ENCODE peak calls at places on chromosomes 6 and 20, in four cellular contexts. Z is mesendoderm, G is trophoblast cell, A is IMR-90. R is an unnamed sample.

GRCh38 chr6:149264629-149265028 is 52.9 kb upstream of the TAB2 start:
- DNase-seq in Z (peak; percentile 46), G (no peak), A (no peak), R (no peak)

GRCh38 chr20:21156266-21156665 is 30.4 kb downstream of the KIZ start:
- DNase-seq in Z (peak; percentile 58), G (peak; percentile 86), A (peak; percentile 77), R (peak; percentile 77)

GRCh38 chr6:119536666-119537065 is 187.1 kb upstream of the MAN1A1 start:
- DNase-seq in Z (no peak), G (no peak), A (no peak), R (no peak)

GRCh38 chr6:327538-328183 is 35.4 kb downstream of the DUSP22 start:
- DNase-seq in Z (no peak), G (no peak), A (peak; percentile 35), R (no peak)

GRCh38 chr6:142570221-142570671 is 268.4 kb downstream of the ADGRG6 start:
- DNase-seq in Z (peak; percentile 75), G (peak; percentile 44), A (peak; percentile 52), R (peak; percentile 69)

GRCh38 chr20:42193119-42193518 is 574.9 kb upstream of the CHD6 start:
- DNase-seq in Z (no peak), G (no peak), A (no peak), R (no peak)

GRCh38 chr20:41367393-41367695 is 726 bp upstream of the EMILIN3 start:
- DNase-seq in Z (peak; percentile 23), G (no peak), A (no peak), R (no peak)

GRCh38 chr6:140623498-140623897 is 1249.0 kb upstream of the CITED2 start:
- DNase-seq in Z (no peak), G (no peak), A (peak; percentile 93), R (peak; percentile 28)

GRCh38 chr20:665276-665675 is 10.3 kb downstream of the SCRT2 start:
- DNase-seq in Z (no peak), G (no peak), A (no peak), R (no peak)

GRCh38 chr6:49541210-49541724 is 9.2 kb upstream of the C6orf141 start:
- DNase-seq in Z (peak; percentile 40), G (peak; percentile 89), A (peak; percentile 52), R (peak; percentile 90)

GRCh38 chr6:119628691-119629621 is 279.4 kb upstream of the MAN1A1 start:
- DNase-seq in Z (peak; percentile 70), G (no peak), A (no peak), R (no peak)

GRCh38 chr6:154974485-154975149 is 20.5 kb upstream of the TIAM2 start:
- DNase-seq in Z (no peak), G (no peak), A (no peak), R (no peak)

GRCh38 chr6:69957990-69958559 is 91.7 kb downstream of the COL19A1 start:
- DNase-seq in Z (no peak), G (no peak), A (peak; percentile 4), R (peak; percentile 43)

GRCh38 chr6:60867548-60867947 is 1418.5 kb downstream of the KHDRBS2 start:
- DNase-seq in Z (peak; percentile 27), G (no peak), A (no peak), R (no peak)

GRCh38 chr6:127266178-127266891 is at the start of gene RNF146:
- DNase-seq in Z (peak; percentile 96), G (peak; percentile 88), A (peak; percentile 83), R (peak; percentile 89)

GRCh38 chr20:34473262-34473883 is 42.8 kb upstream of the DYNLRB1 start:
- DNase-seq in Z (peak; percentile 69), G (peak; percentile 34), A (peak; percentile 66), R (peak; percentile 38)

GRCh38 chr20:50412069-50412468 is 98.1 kb upstream of the PTPN1 start:
- DNase-seq in Z (peak; percentile 46), G (peak; percentile 94), A (no peak), R (no peak)

GRCh38 chr6:75171581-75172360 is 34.1 kb downstream of the COL12A1 start:
- DNase-seq in Z (no peak), G (no peak), A (peak; percentile 18), R (no peak)

GRCh38 chr6:53986165-53986720 is 125.0 kb upstream of the MLIP start:
- DNase-seq in Z (peak; percentile 54), G (peak; percentile 73), A (peak; percentile 70), R (peak; percentile 72)

GRCh38 chr20:39853664-39854063 is 835.4 kb downstream of the MAFB start:
- DNase-seq in Z (peak; percentile 79), G (peak; percentile 48), A (peak; percentile 82), R (peak; percentile 59)

GRCh38 chr6:138482816-138483215 is 16.5 kb downstream of the NHSL1 start:
- DNase-seq in Z (no peak), G (no peak), A (no peak), R (no peak)

GRCh38 chr6:64074981-64075380 is 439.4 kb downstream of the PHF3 start:
- DNase-seq in Z (no peak), G (no peak), A (peak; percentile 19), R (peak; percentile 50)

GRCh38 chr20:57649617-57650015 is 29.4 kb upstream of the ZBP1 start:
- DNase-seq in Z (no peak), G (no peak), A (no peak), R (no peak)

GRCh38 chr6:56863366-56863765 is 91.5 kb upstream of the BEND6 start:
- DNase-seq in Z (no peak), G (peak; percentile 40), A (peak; percentile 89), R (peak; percentile 75)

GRCh38 chr6:147141690-147142308 is 62.4 kb upstream of the STXBP5 start:
- DNase-seq in Z (peak; percentile 24), G (no peak), A (peak; percentile 71), R (peak; percentile 45)

GRCh38 chr20:47071646-47072185 is 177.1 kb downstream of the EYA2 start:
- DNase-seq in Z (no peak), G (no peak), A (no peak), R (no peak)

GRCh38 chr6:73636048-73636447 is 17.7 kb downstream of the SLC17A5 start:
- DNase-seq in Z (no peak), G (no peak), A (no peak), R (no peak)

GRCh38 chr6:135522975-135523692 is 25.6 kb upstream of the AHI1 start:
- DNase-seq in Z (no peak), G (peak; percentile 89), A (peak; percentile 87), R (peak; percentile 88)

GRCh38 chr20:51906694-51907093 is 104.4 kb upstream of the SALL4 start:
- DNase-seq in Z (peak; percentile 62), G (no peak), A (no peak), R (no peak)

GRCh38 chr6:119067091-119067490 is 11.4 kb downstream of the FAM184A start:
- DNase-seq in Z (peak; percentile 74), G (no peak), A (no peak), R (no peak)

GRCh38 chr6:19413323-19413722 is 423.8 kb upstream of the ID4 start:
- DNase-seq in Z (no peak), G (no peak), A (peak; percentile 27), R (no peak)

GRCh38 chr20:4369798-4370124 is 351.9 kb upstream of the PRND start:
- DNase-seq in Z (no peak), G (no peak), A (no peak), R (no peak)

GRCh38 chr6:56734334-56734733 is 91.6 kb upstream of the DST start:
- DNase-seq in Z (no peak), G (no peak), A (no peak), R (no peak)

GRCh38 chr6:29797120-29797519 is 30.5 kb upstream of the HLA-G start:
- DNase-seq in Z (no peak), G (peak; percentile 90), A (peak; percentile 39), R (peak; percentile 22)

GRCh38 chr20:35632539-35633115 is 17.0 kb downstream of the SPAG4 start:
- DNase-seq in Z (no peak), G (no peak), A (no peak), R (no peak)
- H3K23ac ChIP-seq in Z (no peak overlapping the region), G (no peak overlapping the region), A (no peak overlapping the region), R (peak overlapping the region; percentile 23)

DNA sequence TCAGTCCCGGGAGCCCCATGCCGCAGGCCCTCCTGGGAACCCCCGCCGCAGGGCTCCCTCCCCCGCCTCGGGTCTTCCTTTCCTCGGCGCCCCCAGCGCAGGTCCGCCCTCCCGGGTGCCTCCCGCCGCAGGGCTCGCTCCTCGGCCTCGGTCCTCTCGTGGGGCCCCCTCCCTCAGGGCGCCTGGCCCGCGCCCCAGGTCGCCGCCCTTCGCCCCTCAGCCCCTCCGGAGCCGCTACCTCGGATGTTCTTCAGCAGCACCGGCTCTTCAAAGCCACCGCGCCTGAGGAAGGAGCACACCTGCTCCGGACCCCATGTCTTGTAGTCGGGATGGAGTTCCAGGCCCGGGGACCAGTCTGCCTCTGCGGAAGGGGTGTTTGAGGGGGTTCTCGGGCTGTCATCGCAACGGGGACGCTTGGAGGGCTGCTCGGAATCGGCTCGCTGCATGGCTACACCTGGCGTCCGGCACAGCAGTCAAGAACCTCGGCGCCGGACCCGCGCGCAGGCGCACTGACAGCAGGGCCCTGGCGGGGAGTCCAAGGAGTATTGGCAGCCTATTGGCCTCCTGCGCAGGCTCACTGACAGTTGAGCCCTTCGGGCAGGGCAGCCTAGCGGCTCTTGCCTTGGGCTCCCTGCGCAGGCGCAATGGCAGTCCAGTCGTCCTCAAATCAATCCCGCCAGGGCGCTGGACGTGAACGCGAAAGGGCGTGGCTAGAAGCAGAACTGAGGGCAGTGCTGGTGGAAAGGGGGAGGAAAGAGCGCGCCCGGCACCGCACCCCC is at the start of gene SAMHD1:
- DNase-seq in Z (peak; percentile 98), G (peak; percentile 99), A (peak; percentile 98), R (peak; percentile 98)
- H3K23ac ChIP-seq in Z (peak within 1 kb of the TSS; percentile 56), G (no peak within 1 kb of the TSS), A (peak within 1 kb of the TSS; percentile 31), R (no peak within 1 kb of the TSS)

GRCh38 chr20:45407067-45407745 is 883 bp upstream of the DBNDD2 start:
- DNase-seq in Z (peak; percentile 63), G (no peak), A (no peak), R (peak; percentile 67)

GRCh38 chr20:45406260-45407066 is 1.6 kb upstream of the DBNDD2 start:
- DNase-seq in Z (peak; percentile 49), G (peak; percentile 22), A (no peak), R (peak; percentile 36)

GRCh38 chr20:45409531-45410272 is 1.6 kb downstream of the DBNDD2 start:
- DNase-seq in Z (no peak), G (no peak), A (no peak), R (no peak)

GRCh38 chr20:45408646-45409213 is 641 bp downstream of the DBNDD2 start:
- DNase-seq in Z (no peak), G (peak; percentile 22), A (no peak), R (no peak)

GRCh38 chr20:45407783-45408645 is at the start of gene DBNDD2:
- DNase-seq in Z (no peak), G (peak; percentile 33), A (no peak), R (no peak)
- H3K23ac ChIP-seq in Z (no peak within 1 kb of the TSS), G (no peak within 1 kb of the TSS), A (peak within 1 kb of the TSS; percentile 46), R (no peak within 1 kb of the TSS)

GRCh38 chr20:25205277-25206062 is 10.0 kb downstream of the ENTPD6 start:
- DNase-seq in Z (no peak), G (peak; percentile 28), A (no peak), R (no peak)

GRCh38 chr20:25203891-25204320 is 8.4 kb downstream of the ENTPD6 start:
- DNase-seq in Z (no peak), G (no peak), A (no peak), R (no peak)

GRCh38 chr20:25203089-25203488 is 7.6 kb downstream of the ENTPD6 start:
- DNase-seq in Z (no peak), G (no peak), A (no peak), R (no peak)

GRCh38 chr20:25206063-25206403 is 10.5 kb downstream of the ENTPD6 start:
- DNase-seq in Z (no peak), G (no peak), A (no peak), R (no peak)

GRCh38 chr20:25204550-25205276 is 9.2 kb downstream of the ENTPD6 start:
- DNase-seq in Z (no peak), G (no peak), A (no peak), R (no peak)
- H3K23ac ChIP-seq in Z (no peak overlapping the region), G (no peak overlapping the region), A (no peak overlapping the region), R (no peak overlapping the region)

GRCh38 chr20:38161412-38161774 is 3.7 kb downstream of the TGM2 start:
- DNase-seq in Z (no peak), G (no peak), A (no peak), R (no peak)
- H3K23ac ChIP-seq in Z (no peak overlapping the region), G (no peak overlapping the region), A (no peak overlapping the region), R (no peak overlapping the region)